ENCODE peak calls at places on chromosome 7, in six cellular contexts. X is iris pigment epithelial cell, E is activated gamma-delta T cell treated with Interleukin-2 at 50 U/mL for 16 hours, D is astrocyte of the hippocampus, Y is ecto neural progenitor cell, F is HepG2. K is an unnamed sample.

GRCh38 chr7:55066938-55067337 is 48.1 kb downstream of the EGFR start:
- DNase-seq in Y (no peak), X (no peak), E (no peak), D (no peak), F (no peak), K (no peak)

GRCh38 chr7:137454169-137455166 is 110.9 kb upstream of the PTN start:
- DNase-seq in Y (no peak), E (no peak), D (peak), X (peak), F (peak), K (no peak)

GRCh38 chr7:41003031-41003925 is 699.6 kb downstream of the INHBA start:
- DNase-seq in X (peak), Y (peak), E (no peak), F (peak), D (peak), K (no peak)

GRCh38 chr7:84847790-84848189 is 339.1 kb downstream of the SEMA3D start:
- DNase-seq in X (peak), Y (no peak), D (no peak), E (no peak), F (no peak), K (no peak)

GRCh38 chr7:130951976-130952313 is 217.9 kb upstream of the KLF14 start:
- DNase-seq in Y (no peak), F (no peak), D (no peak), X (no peak), E (no peak), K (no peak)

GRCh38 chr7:111540199-111540815 is 22.0 kb downstream of the IMMP2L start:
- DNase-seq in Y (no peak), D (no peak), E (no peak), F (no peak), X (no peak), K (no peak)

GRCh38 chr7:26279405-26279804 is 12.3 kb upstream of the SNX10 start:
- DNase-seq in F (peak), Y (no peak), E (no peak), X (no peak), D (no peak), K (no peak)

GRCh38 chr7:155590215-155591023 is 44.1 kb upstream of the CNPY1 start:
- DNase-seq in Y (peak), X (peak), F (peak), D (peak), E (no peak), K (no peak)

GRCh38 chr7:132211971-132212370 is 364.3 kb downstream of the PLXNA4 start:
- DNase-seq in X (no peak), E (no peak), D (no peak), F (no peak), Y (no peak), K (no peak)

GRCh38 chr7:130941322-130942210 is 207.6 kb upstream of the KLF14 start:
- DNase-seq in D (peak), X (peak), Y (no peak), F (peak), E (no peak), K (no peak)

GRCh38 chr7:132321387-132321786 is 254.9 kb downstream of the PLXNA4 start:
- DNase-seq in D (no peak), F (no peak), E (no peak), Y (no peak), X (peak), K (no peak)

GRCh38 chr7:128176696-128177095 is 64.4 kb upstream of the LEP start:
- DNase-seq in Y (no peak), D (no peak), F (no peak), X (peak), E (no peak), K (no peak)

GRCh38 chr7:159067870-159068787 is 76.5 kb downstream of the VIPR2 start:
- DNase-seq in X (no peak), D (peak), E (no peak), F (no peak), Y (peak), K (no peak)

GRCh38 chr7:7201583-7202374 is 19.4 kb downstream of the C1GALT1 start:
- DNase-seq in F (no peak), E (peak), D (no peak), Y (peak), X (no peak), K (no peak)

GRCh38 chr7:103630318-103630717 is 184.3 kb upstream of the SLC26A5 start:
- DNase-seq in F (no peak), E (no peak), X (peak), Y (no peak), D (no peak), K (no peak)

GRCh38 chr7:150716368-150716767 is at the start of gene GIMAP1:
- DNase-seq in Y (no peak), X (no peak), D (no peak), E (peak), F (no peak), K (peak)

GRCh38 chr7:92304406-92304893 is 58.7 kb downstream of the ANKIB1 start:
- DNase-seq in D (no peak), F (no peak), X (no peak), Y (no peak), E (no peak), K (no peak)

GRCh38 chr7:143299840-143300239 is 11.7 kb downstream of the CASP2 start:
- DNase-seq in X (no peak), D (no peak), E (peak), Y (no peak), F (peak), K (no peak)

GRCh38 chr7:104960741-104961479 is 53.1 kb upstream of the KMT2E start:
- DNase-seq in Y (no peak), F (no peak), D (no peak), X (peak), E (no peak), K (no peak)

GRCh38 chr7:36487756-36488336 is 98.2 kb downstream of the ANLN start:
- DNase-seq in F (peak), D (peak), Y (no peak), X (peak), E (peak), K (no peak)

K was measured in activated CD8-positive, alpha-beta memory T cell treated with anti-CD3 and anti-CD28 coated beads for 48 hours.